ENCODE peak calls at places on chromosomes 16 and 17, in five cellular contexts. W is occipital lobe, G is right cardiac atrium, V is HFFc6, J is cardiac fibroblast. M is an unnamed sample.

GRCh38 chr17:42980766-42981397 is 517 bp downstream of the RUNDC1 start:
- DNase-seq in W (no peak), V (peak; percentile 43), J (peak; percentile 53), G (peak; percentile 71), M (peak; percentile 39)

GRCh38 chr16:55039931-55040330 is 109.3 kb downstream of the IRX5 start:
- DNase-seq in V (no peak), W (no peak), G (no peak), J (no peak), M (no peak)

GRCh38 chr16:75927824-75928223 is 201.5 kb upstream of the CPHXL start:
- DNase-seq in V (no peak), G (no peak), W (no peak), J (no peak), M (no peak)

GRCh38 chr16:85037050-85037410 is 9.4 kb downstream of the KIAA0513 start:
- DNase-seq in G (no peak), W (peak; percentile 65), J (peak; percentile 54), V (peak; percentile 72), M (peak; percentile 66)

GRCh38 chr16:88601313-88602036 is 31.3 kb downstream of the ZC3H18 start:
- DNase-seq in W (no peak), V (no peak), J (no peak), G (no peak), M (no peak)

GRCh38 chr17:82534401-82534812 is 14.9 kb downstream of the FOXK2 start:
- DNase-seq in J (no peak), V (no peak), G (no peak), W (no peak), M (no peak)

GRCh38 chr16:26963109-26963508 is 103.6 kb upstream of the C16orf82 start:
- DNase-seq in W (no peak), V (no peak), J (peak; percentile 2), G (no peak), M (peak; percentile 26)

GRCh38 chr17:20200016-20200788 is 191.0 kb downstream of the SPECC1 start:
- DNase-seq in G (no peak), V (no peak), W (no peak), J (no peak), M (no peak)

GRCh38 chr17:18944646-18945045 is 7.3 kb upstream of the SLC5A10 start:
- DNase-seq in J (no peak), G (no peak), W (no peak), V (no peak), M (no peak)

GRCh38 chr16:89534147-89534788 is 26.1 kb downstream of the SPG7 start:
- DNase-seq in V (peak; percentile 3), W (no peak), J (peak; percentile 69), G (no peak), M (no peak)

GRCh38 chr17:83200231-83200699 is 120.9 kb downstream of the METRNL start:
- DNase-seq in G (peak; percentile 90), W (no peak), J (no peak), V (no peak), M (peak; percentile 46)

GRCh38 chr17:1108810-1109605 is 70.8 kb downstream of the ABR start:
- DNase-seq in W (no peak), G (peak; percentile 88), J (peak; percentile 68), V (peak; percentile 43), M (peak; percentile 49)

GRCh38 chr16:89678258-89678657 is 8.2 kb upstream of the CDK10 start:
- DNase-seq in W (no peak), G (no peak), V (no peak), J (no peak), M (no peak)

GRCh38 chr17:48646183-48647102 is 20.3 kb upstream of the HOXB9 start:
- DNase-seq in G (no peak), J (no peak), V (no peak), W (no peak), M (no peak)

GRCh38 chr17:19399750-19400450 is 11.1 kb upstream of the RNF112 start:
- DNase-seq in J (no peak), V (no peak), W (no peak), G (no peak), M (no peak)

GRCh38 chr17:67990909-67991308 is 5.4 kb downstream of the C17orf58 start:
- DNase-seq in W (no peak), G (no peak), V (no peak), J (no peak), M (no peak)